ENCODE peak calls at places on chromosomes 11 and 22, in nine cellular contexts. One of them, this sample, is unnamed.

GRCh38 chr11:299081-299891 is at the start of gene IFITM5:
- DNase-seq in endodermal cell: no peak
- DNase-seq in nucleus accumbens: no peak
- DNase-seq in dermis microvascular lymphatic vessel endothelial cell: no peak
- DNase-seq in activated T-cell treated with anti-CD3 and anti-CD28 coated beads for 24 hours: no peak
- DNase-seq in tibial nerve: no peak
- DNase-seq in activated naive CD4-positive, alpha-beta T cell: no peak
- DNase-seq in anterior cingulate cortex: no peak
- DNase-seq in LoVo: no peak
- DNase-seq in this sample: no peak

GRCh38 chr11:75839851-75840250 is 24.8 kb downstream of the UVRAG start:
- DNase-seq in activated naive CD4-positive, alpha-beta T cell: no peak
- DNase-seq in activated T-cell treated with anti-CD3 and anti-CD28 coated beads for 24 hours: no peak
- DNase-seq in anterior cingulate cortex: no peak
- DNase-seq in LoVo: no peak
- DNase-seq in dermis microvascular lymphatic vessel endothelial cell: no peak
- DNase-seq in endodermal cell: no peak
- DNase-seq in tibial nerve: no peak
- DNase-seq in nucleus accumbens: no peak
- DNase-seq in this sample: no peak

GRCh38 chr11:59680287-59681154 is 11.7 kb upstream of the PATL1 start:
- DNase-seq in activated naive CD4-positive, alpha-beta T cell: peak; percentile 2
- DNase-seq in LoVo: peak; percentile 71
- DNase-seq in nucleus accumbens: no peak
- DNase-seq in activated T-cell treated with anti-CD3 and anti-CD28 coated beads for 24 hours: peak; percentile 40
- DNase-seq in anterior cingulate cortex: no peak
- DNase-seq in endodermal cell: peak; percentile 93
- DNase-seq in tibial nerve: no peak
- DNase-seq in dermis microvascular lymphatic vessel endothelial cell: peak; percentile 81
- DNase-seq in this sample: no peak

GRCh38 chr11:40825435-40825834 is 634.0 kb downstream of the LRRC4C start:
- DNase-seq in anterior cingulate cortex: no peak
- DNase-seq in tibial nerve: no peak
- DNase-seq in LoVo: no peak
- DNase-seq in dermis microvascular lymphatic vessel endothelial cell: no peak
- DNase-seq in activated T-cell treated with anti-CD3 and anti-CD28 coated beads for 24 hours: no peak
- DNase-seq in activated naive CD4-positive, alpha-beta T cell: no peak
- DNase-seq in endodermal cell: no peak
- DNase-seq in nucleus accumbens: no peak
- DNase-seq in this sample: no peak

GRCh38 chr11:127639916-127640315 is 639.3 kb upstream of the KIRREL3 start:
- DNase-seq in LoVo: no peak
- DNase-seq in dermis microvascular lymphatic vessel endothelial cell: peak; percentile 50
- DNase-seq in activated T-cell treated with anti-CD3 and anti-CD28 coated beads for 24 hours: no peak
- DNase-seq in anterior cingulate cortex: no peak
- DNase-seq in endodermal cell: no peak
- DNase-seq in tibial nerve: no peak
- DNase-seq in activated naive CD4-positive, alpha-beta T cell: no peak
- DNase-seq in nucleus accumbens: no peak
- DNase-seq in this sample: no peak

GRCh38 chr11:29343465-29344333 is 673.1 kb downstream of the KCNA4 start:
- DNase-seq in tibial nerve: peak; percentile 15
- DNase-seq in LoVo: peak; percentile 48
- DNase-seq in activated naive CD4-positive, alpha-beta T cell: no peak
- DNase-seq in activated T-cell treated with anti-CD3 and anti-CD28 coated beads for 24 hours: no peak
- DNase-seq in nucleus accumbens: no peak
- DNase-seq in endodermal cell: peak; percentile 92
- DNase-seq in anterior cingulate cortex: peak; percentile 63
- DNase-seq in dermis microvascular lymphatic vessel endothelial cell: peak; percentile 48
- DNase-seq in this sample: no peak

GRCh38 chr11:14522245-14522644 is 2.1 kb upstream of the PSMA1 start:
- DNase-seq in anterior cingulate cortex: no peak
- DNase-seq in LoVo: no peak
- DNase-seq in nucleus accumbens: no peak
- DNase-seq in activated T-cell treated with anti-CD3 and anti-CD28 coated beads for 24 hours: no peak
- DNase-seq in activated naive CD4-positive, alpha-beta T cell: no peak
- DNase-seq in endodermal cell: no peak
- DNase-seq in dermis microvascular lymphatic vessel endothelial cell: no peak
- DNase-seq in tibial nerve: no peak
- DNase-seq in this sample: no peak

GRCh38 chr11:127766734-127767133 is 766.2 kb upstream of the KIRREL3 start:
- DNase-seq in activated T-cell treated with anti-CD3 and anti-CD28 coated beads for 24 hours: no peak
- DNase-seq in anterior cingulate cortex: no peak
- DNase-seq in tibial nerve: no peak
- DNase-seq in activated naive CD4-positive, alpha-beta T cell: no peak
- DNase-seq in dermis microvascular lymphatic vessel endothelial cell: no peak
- DNase-seq in endodermal cell: peak; percentile 47
- DNase-seq in LoVo: no peak
- DNase-seq in nucleus accumbens: no peak
- DNase-seq in this sample: no peak

GRCh38 chr11:85854212-85854556 is 999 bp upstream of the CCDC83 start:
- DNase-seq in activated T-cell treated with anti-CD3 and anti-CD28 coated beads for 24 hours: no peak
- DNase-seq in activated naive CD4-positive, alpha-beta T cell: no peak
- DNase-seq in endodermal cell: no peak
- DNase-seq in tibial nerve: no peak
- DNase-seq in LoVo: no peak
- DNase-seq in nucleus accumbens: no peak
- DNase-seq in anterior cingulate cortex: no peak
- DNase-seq in dermis microvascular lymphatic vessel endothelial cell: no peak
- DNase-seq in this sample: no peak

GRCh38 chr11:104956528-104956927 is 11.8 kb downstream of the CASP4 start:
- DNase-seq in tibial nerve: no peak
- DNase-seq in activated naive CD4-positive, alpha-beta T cell: no peak
- DNase-seq in LoVo: peak; percentile 15
- DNase-seq in dermis microvascular lymphatic vessel endothelial cell: no peak
- DNase-seq in endodermal cell: no peak
- DNase-seq in anterior cingulate cortex: no peak
- DNase-seq in activated T-cell treated with anti-CD3 and anti-CD28 coated beads for 24 hours: no peak
- DNase-seq in nucleus accumbens: no peak
- DNase-seq in this sample: no peak

GRCh38 chr22:30649430-30650007 is 13.9 kb downstream of the SLC35E4 start:
- DNase-seq in nucleus accumbens: no peak
- DNase-seq in tibial nerve: no peak
- DNase-seq in LoVo: peak; percentile 92
- DNase-seq in dermis microvascular lymphatic vessel endothelial cell: peak; percentile 93
- DNase-seq in anterior cingulate cortex: no peak
- DNase-seq in endodermal cell: peak; percentile 73
- DNase-seq in activated T-cell treated with anti-CD3 and anti-CD28 coated beads for 24 hours: peak; percentile 83
- DNase-seq in activated naive CD4-positive, alpha-beta T cell: peak; percentile 44
- DNase-seq in this sample: no peak

GRCh38 chr11:125483592-125483991 is 12.5 kb downstream of the FEZ1 start:
- DNase-seq in tibial nerve: no peak
- DNase-seq in LoVo: no peak
- DNase-seq in activated naive CD4-positive, alpha-beta T cell: no peak
- DNase-seq in anterior cingulate cortex: no peak
- DNase-seq in activated T-cell treated with anti-CD3 and anti-CD28 coated beads for 24 hours: no peak
- DNase-seq in dermis microvascular lymphatic vessel endothelial cell: no peak
- DNase-seq in endodermal cell: no peak
- DNase-seq in nucleus accumbens: no peak
- DNase-seq in this sample: no peak